ENCODE peak calls at places on chromosomes 6 and 20, in five cellular contexts. One of them, this sample, is unnamed.

GRCh38 chr6:32895006-32895345 is 41.0 kb downstream of the PSMB9 start:
- DNase-seq in activated T-cell treated with anti-CD3 and anti-CD28 coated beads for 24 hours: no peak
- DNase-seq in memory B cell: no peak
- DNase-seq in Right ventricle myocardium superior: no peak
- DNase-seq in NCI-H1092 treated with DMSO at 0.1 percent for 48 hours: no peak
- DNase-seq in this sample: no peak

GRCh38 chr6:122839906-122840305 is 50.8 kb downstream of the SMPDL3A start:
- DNase-seq in memory B cell: no peak
- DNase-seq in activated T-cell treated with anti-CD3 and anti-CD28 coated beads for 24 hours: no peak
- DNase-seq in NCI-H1092 treated with DMSO at 0.1 percent for 48 hours: no peak
- DNase-seq in Right ventricle myocardium superior: no peak
- DNase-seq in this sample: no peak

GRCh38 chr20:17655286-17655651 is 26.8 kb downstream of the RRBP1 start:
- DNase-seq in NCI-H1092 treated with DMSO at 0.1 percent for 48 hours: no peak
- DNase-seq in Right ventricle myocardium superior: no peak
- DNase-seq in memory B cell: no peak
- DNase-seq in activated T-cell treated with anti-CD3 and anti-CD28 coated beads for 24 hours: no peak
- DNase-seq in this sample: no peak

GRCh38 chr6:43278524-43279078 is 19.5 kb upstream of the SLC22A7 start:
- DNase-seq in Right ventricle myocardium superior: no peak
- DNase-seq in NCI-H1092 treated with DMSO at 0.1 percent for 48 hours: no peak
- DNase-seq in memory B cell: no peak
- DNase-seq in activated T-cell treated with anti-CD3 and anti-CD28 coated beads for 24 hours: no peak
- DNase-seq in this sample: peak

GRCh38 chr6:109336221-109336955 is 45.9 kb downstream of the CD164 start:
- DNase-seq in Right ventricle myocardium superior: no peak
- DNase-seq in activated T-cell treated with anti-CD3 and anti-CD28 coated beads for 24 hours: no peak
- DNase-seq in NCI-H1092 treated with DMSO at 0.1 percent for 48 hours: peak
- DNase-seq in memory B cell: no peak
- DNase-seq in this sample: peak

GRCh38 chr20:25525857-25526256 is 59.5 kb downstream of the NINL start:
- DNase-seq in memory B cell: no peak
- DNase-seq in activated T-cell treated with anti-CD3 and anti-CD28 coated beads for 24 hours: no peak
- DNase-seq in NCI-H1092 treated with DMSO at 0.1 percent for 48 hours: no peak
- DNase-seq in Right ventricle myocardium superior: no peak
- DNase-seq in this sample: peak

GRCh38 chr6:134896881-134897280 is 53.0 kb downstream of the ALDH8A1 start:
- DNase-seq in NCI-H1092 treated with DMSO at 0.1 percent for 48 hours: peak
- DNase-seq in memory B cell: no peak
- DNase-seq in Right ventricle myocardium superior: no peak
- DNase-seq in activated T-cell treated with anti-CD3 and anti-CD28 coated beads for 24 hours: no peak
- DNase-seq in this sample: no peak

GRCh38 chr6:125216015-125216414 is 62.4 kb downstream of the TPD52L1 start:
- DNase-seq in NCI-H1092 treated with DMSO at 0.1 percent for 48 hours: no peak
- DNase-seq in activated T-cell treated with anti-CD3 and anti-CD28 coated beads for 24 hours: no peak
- DNase-seq in memory B cell: no peak
- DNase-seq in Right ventricle myocardium superior: no peak
- DNase-seq in this sample: no peak

GRCh38 chr6:38687043-38687353 is 15.9 kb downstream of the GLO1 start:
- DNase-seq in Right ventricle myocardium superior: no peak
- DNase-seq in NCI-H1092 treated with DMSO at 0.1 percent for 48 hours: no peak
- DNase-seq in memory B cell: no peak
- DNase-seq in activated T-cell treated with anti-CD3 and anti-CD28 coated beads for 24 hours: no peak
- DNase-seq in this sample: no peak

GRCh38 chr6:142009647-142010046 is 123.1 kb upstream of the GJE1 start:
- DNase-seq in Right ventricle myocardium superior: no peak
- DNase-seq in NCI-H1092 treated with DMSO at 0.1 percent for 48 hours: no peak
- DNase-seq in memory B cell: no peak
- DNase-seq in activated T-cell treated with anti-CD3 and anti-CD28 coated beads for 24 hours: no peak
- DNase-seq in this sample: no peak

GRCh38 chr6:21801786-21802610 is 208.4 kb downstream of the SOX4 start:
- DNase-seq in activated T-cell treated with anti-CD3 and anti-CD28 coated beads for 24 hours: no peak
- DNase-seq in memory B cell: no peak
- DNase-seq in Right ventricle myocardium superior: no peak
- DNase-seq in NCI-H1092 treated with DMSO at 0.1 percent for 48 hours: no peak
- DNase-seq in this sample: no peak

GRCh38 chr6:35165630-35166071 is 24.5 kb upstream of the TCP11 start:
- DNase-seq in NCI-H1092 treated with DMSO at 0.1 percent for 48 hours: no peak
- DNase-seq in Right ventricle myocardium superior: no peak
- DNase-seq in activated T-cell treated with anti-CD3 and anti-CD28 coated beads for 24 hours: no peak
- DNase-seq in memory B cell: no peak
- DNase-seq in this sample: peak

GRCh38 chr6:72855471-72855870 is 233.6 kb downstream of the KCNQ5 start:
- DNase-seq in memory B cell: no peak
- DNase-seq in Right ventricle myocardium superior: no peak
- DNase-seq in activated T-cell treated with anti-CD3 and anti-CD28 coated beads for 24 hours: no peak
- DNase-seq in NCI-H1092 treated with DMSO at 0.1 percent for 48 hours: no peak
- DNase-seq in this sample: peak

GRCh38 chr6:156803353-156803752 is 26.2 kb downstream of the ARID1B start:
- DNase-seq in activated T-cell treated with anti-CD3 and anti-CD28 coated beads for 24 hours: no peak
- DNase-seq in memory B cell: no peak
- DNase-seq in NCI-H1092 treated with DMSO at 0.1 percent for 48 hours: no peak
- DNase-seq in Right ventricle myocardium superior: no peak
- DNase-seq in this sample: no peak

GRCh38 chr6:109295766-109296156 is 86.5 kb downstream of the CD164 start:
- DNase-seq in memory B cell: no peak
- DNase-seq in activated T-cell treated with anti-CD3 and anti-CD28 coated beads for 24 hours: no peak
- DNase-seq in NCI-H1092 treated with DMSO at 0.1 percent for 48 hours: peak
- DNase-seq in Right ventricle myocardium superior: no peak
- DNase-seq in this sample: no peak

GRCh38 chr20:60108397-60108796 is 150.2 kb downstream of the CDH26 start:
- DNase-seq in memory B cell: no peak
- DNase-seq in NCI-H1092 treated with DMSO at 0.1 percent for 48 hours: no peak
- DNase-seq in Right ventricle myocardium superior: no peak
- DNase-seq in activated T-cell treated with anti-CD3 and anti-CD28 coated beads for 24 hours: no peak
- DNase-seq in this sample: no peak

GRCh38 chr6:32950010-32950409 is 2.9 kb downstream of the HLA-DMA start:
- DNase-seq in NCI-H1092 treated with DMSO at 0.1 percent for 48 hours: no peak
- DNase-seq in activated T-cell treated with anti-CD3 and anti-CD28 coated beads for 24 hours: no peak
- DNase-seq in memory B cell: no peak
- DNase-seq in Right ventricle myocardium superior: no peak
- DNase-seq in this sample: no peak

GRCh38 chr6:53837875-53838806 is 43.3 kb downstream of the LRRC1 start:
- DNase-seq in Right ventricle myocardium superior: no peak
- DNase-seq in activated T-cell treated with anti-CD3 and anti-CD28 coated beads for 24 hours: no peak
- DNase-seq in memory B cell: no peak
- DNase-seq in NCI-H1092 treated with DMSO at 0.1 percent for 48 hours: no peak
- DNase-seq in this sample: no peak

GRCh38 chr6:39419607-39420006 is 97.1 kb upstream of the KCNK16 start:
- DNase-seq in activated T-cell treated with anti-CD3 and anti-CD28 coated beads for 24 hours: no peak
- DNase-seq in NCI-H1092 treated with DMSO at 0.1 percent for 48 hours: no peak
- DNase-seq in memory B cell: no peak
- DNase-seq in Right ventricle myocardium superior: no peak
- DNase-seq in this sample: no peak

GRCh38 chr20:16405254-16405653 is 168.0 kb downstream of the KIF16B start:
- DNase-seq in activated T-cell treated with anti-CD3 and anti-CD28 coated beads for 24 hours: no peak
- DNase-seq in NCI-H1092 treated with DMSO at 0.1 percent for 48 hours: no peak
- DNase-seq in Right ventricle myocardium superior: no peak
- DNase-seq in memory B cell: no peak
- DNase-seq in this sample: no peak

GRCh38 chr6:54335871-54336270 is 27.6 kb downstream of the TINAG start:
- DNase-seq in memory B cell: no peak
- DNase-seq in Right ventricle myocardium superior: no peak
- DNase-seq in NCI-H1092 treated with DMSO at 0.1 percent for 48 hours: no peak
- DNase-seq in activated T-cell treated with anti-CD3 and anti-CD28 coated beads for 24 hours: no peak
- DNase-seq in this sample: peak

GRCh38 chr6:64085126-64085525 is 449.5 kb downstream of the PHF3 start:
- DNase-seq in Right ventricle myocardium superior: no peak
- DNase-seq in memory B cell: no peak
- DNase-seq in activated T-cell treated with anti-CD3 and anti-CD28 coated beads for 24 hours: no peak
- DNase-seq in NCI-H1092 treated with DMSO at 0.1 percent for 48 hours: no peak
- DNase-seq in this sample: no peak

GRCh38 chr6:34583461-34583860 is 27.3 kb upstream of the SPDEF start:
- DNase-seq in Right ventricle myocardium superior: no peak
- DNase-seq in activated T-cell treated with anti-CD3 and anti-CD28 coated beads for 24 hours: no peak
- DNase-seq in memory B cell: no peak
- DNase-seq in NCI-H1092 treated with DMSO at 0.1 percent for 48 hours: no peak
- DNase-seq in this sample: no peak

GRCh38 chr6:110564703-110565421 is 88.4 kb upstream of the SLC22A16 start:
- DNase-seq in Right ventricle myocardium superior: no peak
- DNase-seq in NCI-H1092 treated with DMSO at 0.1 percent for 48 hours: no peak
- DNase-seq in memory B cell: no peak
- DNase-seq in activated T-cell treated with anti-CD3 and anti-CD28 coated beads for 24 hours: no peak
- DNase-seq in this sample: no peak

GRCh38 chr20:57083072-57083471 is 183.4 kb downstream of the BMP7 start:
- DNase-seq in Right ventricle myocardium superior: no peak
- DNase-seq in activated T-cell treated with anti-CD3 and anti-CD28 coated beads for 24 hours: no peak
- DNase-seq in NCI-H1092 treated with DMSO at 0.1 percent for 48 hours: no peak
- DNase-seq in memory B cell: no peak
- DNase-seq in this sample: no peak

GRCh38 chr6:35149891-35150566 is 8.9 kb upstream of the TCP11 start:
- DNase-seq in memory B cell: no peak
- DNase-seq in activated T-cell treated with anti-CD3 and anti-CD28 coated beads for 24 hours: no peak
- DNase-seq in NCI-H1092 treated with DMSO at 0.1 percent for 48 hours: no peak
- DNase-seq in Right ventricle myocardium superior: no peak
- DNase-seq in this sample: no peak

GRCh38 chr6:1485678-1486077 is 96.3 kb downstream of the FOXF2 start:
- DNase-seq in activated T-cell treated with anti-CD3 and anti-CD28 coated beads for 24 hours: no peak
- DNase-seq in memory B cell: no peak
- DNase-seq in NCI-H1092 treated with DMSO at 0.1 percent for 48 hours: no peak
- DNase-seq in Right ventricle myocardium superior: no peak
- DNase-seq in this sample: peak

GRCh38 chr6:19530188-19530587 is 307.0 kb upstream of the ID4 start:
- DNase-seq in activated T-cell treated with anti-CD3 and anti-CD28 coated beads for 24 hours: no peak
- DNase-seq in memory B cell: no peak
- DNase-seq in Right ventricle myocardium superior: no peak
- DNase-seq in NCI-H1092 treated with DMSO at 0.1 percent for 48 hours: no peak
- DNase-seq in this sample: no peak

GRCh38 chr6:71349976-71350615 is 61.5 kb downstream of the OGFRL1 start:
- DNase-seq in memory B cell: no peak
- DNase-seq in NCI-H1092 treated with DMSO at 0.1 percent for 48 hours: no peak
- DNase-seq in Right ventricle myocardium superior: no peak
- DNase-seq in activated T-cell treated with anti-CD3 and anti-CD28 coated beads for 24 hours: no peak
- DNase-seq in this sample: peak

GRCh38 chr20:24337551-24337950 is 131.9 kb upstream of the SYNDIG1 start:
- DNase-seq in NCI-H1092 treated with DMSO at 0.1 percent for 48 hours: no peak
- DNase-seq in activated T-cell treated with anti-CD3 and anti-CD28 coated beads for 24 hours: no peak
- DNase-seq in Right ventricle myocardium superior: no peak
- DNase-seq in memory B cell: no peak
- DNase-seq in this sample: no peak

GRCh38 chr6:74333406-74333805 is 637.4 kb downstream of the CD109 start:
- DNase-seq in NCI-H1092 treated with DMSO at 0.1 percent for 48 hours: no peak
- DNase-seq in activated T-cell treated with anti-CD3 and anti-CD28 coated beads for 24 hours: no peak
- DNase-seq in Right ventricle myocardium superior: no peak
- DNase-seq in memory B cell: no peak
- DNase-seq in this sample: no peak